ENCODE peak calls at places on chromosomes 1 and 21, in ten cellular contexts. X is HT1080; D is activated CD4-positive, alpha-beta T cell treated with anti-CD3 and anti-CD28 coated beads for 24 hours; E is tibial artery; H is substantia nigra; P is naive thymus-derived CD4-positive, alpha-beta T cell; L is NCI-H446 treated with DMSO at 0.1 percent for 48 hours; Z is LoVo; Q is CD8-positive, alpha-beta T cell; Y is nephron progenitor cell. I is an unnamed sample.

GRCh38 chr1:204130178-204130577 is 21.7 kb downstream of the ETNK2 start:
- DNase-seq in X (peak; percentile 20), D (no peak), E (no peak), H (no peak), P (no peak), L (no peak), Z (no peak), Q (no peak), Y (no peak), I (no peak)

GRCh38 chr1:247471445-247472016 is 13.6 kb upstream of the OR2B11 start:
- DNase-seq in X (no peak), D (no peak), E (no peak), H (no peak), P (no peak), L (no peak), Z (no peak), Q (no peak), Y (no peak), I (no peak)

GRCh38 chr1:174060090-174060489 is 37.9 kb upstream of the RC3H1 start:
- DNase-seq in X (peak; percentile 85), D (no peak), E (no peak), H (no peak), P (no peak), L (no peak), Z (no peak), Q (no peak), Y (no peak), I (no peak)

GRCh38 chr1:38609166-38609880 is 250.2 kb downstream of the RRAGC start:
- DNase-seq in X (no peak), D (no peak), E (no peak), H (peak; percentile 5), P (no peak), L (no peak), Z (no peak), Q (no peak), Y (no peak), I (no peak)

GRCh38 chr1:78688701-78689100 is 39.1 kb downstream of the IFI44 start:
- DNase-seq in X (peak; percentile 62), D (no peak), E (no peak), H (no peak), P (no peak), L (peak; percentile 63), Z (no peak), Q (no peak), Y (no peak), I (no peak)

GRCh38 chr21:36350282-36350910 is 30.4 kb downstream of the MORC3 start:
- DNase-seq in X (no peak), D (no peak), E (no peak), H (no peak), P (no peak), L (no peak), Z (no peak), Q (no peak), Y (no peak), I (no peak)

GRCh38 chr1:244319283-244320132 is 132.2 kb downstream of the ADSS2 start:
- DNase-seq in X (peak; percentile 86), D (peak; percentile 8), E (no peak), H (no peak), P (peak; percentile 62), L (no peak), Z (no peak), Q (no peak), Y (no peak), I (no peak)

GRCh38 chr1:244049142-244049968 is 1.7 kb upstream of the ZBTB18 start:
- DNase-seq in X (no peak), D (peak; percentile 22), E (no peak), H (peak; percentile 64), P (peak; percentile 54), L (peak; percentile 26), Z (no peak), Q (peak; percentile 43), Y (peak; percentile 74), I (peak; percentile 57)

GRCh38 chr1:235902638-235903542 is 36.2 kb upstream of the LYST start:
- DNase-seq in X (peak; percentile 95), D (no peak), E (no peak), H (no peak), P (no peak), L (no peak), Z (peak; percentile 89), Q (no peak), Y (no peak), I (no peak)

GRCh38 chr1:169367096-169367685 is 406 bp downstream of the NME7 start:
- DNase-seq in X (no peak), D (no peak), E (no peak), H (no peak), P (no peak), L (no peak), Z (no peak), Q (no peak), Y (no peak), I (no peak)

GRCh38 chr1:232950919-232951579 is 638 bp downstream of the NTPCR start:
- DNase-seq in X (peak; percentile 11), D (no peak), E (no peak), H (no peak), P (no peak), L (no peak), Z (peak; percentile 38), Q (peak; percentile 20), Y (peak; percentile 15), I (peak; percentile 26)

GRCh38 chr1:68149907-68150306 is 82.4 kb downstream of the WLS start:
- DNase-seq in X (no peak), D (no peak), E (no peak), H (no peak), P (no peak), L (no peak), Z (no peak), Q (no peak), Y (no peak), I (no peak)

GRCh38 chr1:115465802-115466363 is 127.8 kb upstream of the NGF start:
- DNase-seq in X (no peak), D (no peak), E (no peak), H (no peak), P (no peak), L (no peak), Z (no peak), Q (no peak), Y (no peak), I (no peak)

GRCh38 chr1:70509996-70510876 is 99.2 kb downstream of the CTH start:
- DNase-seq in X (peak; percentile 85), D (no peak), E (no peak), H (no peak), P (no peak), L (peak; percentile 86), Z (peak; percentile 82), Q (no peak), Y (no peak), I (no peak)

GRCh38 chr1:205229399-205229861 is 1.7 kb downstream of the TMCC2 start:
- DNase-seq in X (peak; percentile 41), D (peak; percentile 51), E (peak; percentile 51), H (peak; percentile 75), P (peak; percentile 57), L (peak; percentile 87), Z (peak; percentile 56), Q (peak; percentile 43), Y (peak; percentile 43), I (peak; percentile 31)

GRCh38 chr1:87221008-87221407 is 107.7 kb upstream of the LMO4 start:
- DNase-seq in X (no peak), D (no peak), E (no peak), H (no peak), P (no peak), L (no peak), Z (no peak), Q (no peak), Y (no peak), I (no peak)

GRCh38 chr1:55955237-55955636 is 624.1 kb downstream of the PLPP3 start:
- DNase-seq in X (peak; percentile 77), D (no peak), E (no peak), H (no peak), P (no peak), L (no peak), Z (no peak), Q (no peak), Y (no peak), I (no peak)

GRCh38 chr1:73998348-73998959 is 199.5 kb downstream of the LRRIQ3 start:
- DNase-seq in X (peak; percentile 37), D (no peak), E (no peak), H (no peak), P (no peak), L (peak; percentile 82), Z (peak; percentile 56), Q (no peak), Y (no peak), I (no peak)

GRCh38 chr1:168686666-168687065 is 42.3 kb downstream of the DPT start:
- DNase-seq in X (no peak), D (no peak), E (no peak), H (no peak), P (no peak), L (no peak), Z (no peak), Q (no peak), Y (no peak), I (no peak)

I was measured in activated B cell treated with CpG ODN at 0.5 μM for 24 hours.